ENCODE peak calls at places on chromosomes 13 and 19, in six cellular contexts. Y is NCI-H345; V is mesenchymal stem cell; S is retina; F is stimulated activated CD4-positive, alpha-beta T cell treated with anti-CD3 and anti-CD28 coated beads, Interleukin-1b, Interleukin-23, amount 100 ng/mL, for 1 hour; H is naive thymus-derived CD8-positive, alpha-beta T cell. R is an unnamed sample.

GRCh38 chr19:10670876-10671804 is 17.0 kb downstream of the ILF3 start:
- DNase-seq in F (no peak), H (no peak), S (no peak), Y (no peak), V (no peak), R (no peak)

GRCh38 chr19:1213391-1214286 is 8.1 kb downstream of the STK11 start:
- DNase-seq in F (no peak), V (peak; percentile 90), Y (no peak), H (peak; percentile 56), S (no peak), R (peak; percentile 96)

GRCh38 chr13:40522234-40522633 is 144.2 kb downstream of the FOXO1 start:
- DNase-seq in Y (no peak), V (no peak), S (no peak), H (no peak), F (no peak), R (no peak)

GRCh38 chr19:42255766-42256750 is 1.1 kb upstream of the ERF start:
- DNase-seq in Y (no peak), V (peak; percentile 78), F (no peak), H (no peak), S (peak; percentile 69), R (peak; percentile 63)

GRCh38 chr13:99983401-99984133 is 2.0 kb downstream of the ZIC2 start:
- DNase-seq in Y (no peak), F (no peak), H (no peak), S (peak; percentile 77), V (peak; percentile 35), R (no peak)

GRCh38 chr13:50014404-50014803 is 840 bp upstream of the KCNRG start:
- DNase-seq in S (no peak), F (no peak), H (no peak), Y (no peak), V (no peak), R (no peak)

GRCh38 chr13:108968566-108968965 is 339.2 kb downstream of the MYO16 start:
- DNase-seq in H (no peak), V (no peak), Y (no peak), F (no peak), S (no peak), R (no peak)

GRCh38 chr19:7980635-7981121 is 24.8 kb downstream of the ELAVL1 start:
- DNase-seq in S (no peak), Y (no peak), F (no peak), H (no peak), V (no peak), R (no peak)